ENCODE peak calls at places on chromosome 4, in four cellular contexts. One of them, this sample, is unnamed.
A peak's percentile ranks its signal among the peaks of the same experiment; 100 is the strongest.

GRCh38 chr4:143273170-143273917 is 63.3 kb upstream of the GAB1 start:
- DNase-seq in H1: no peak
- DNase-seq in endothelial cell of umbilical vein: no peak
- DNase-seq in MM.1S: no peak
- DNase-seq in this sample: no peak

GRCh38 chr4:162959056-162959455 is 207.6 kb downstream of the NAF1 start:
- DNase-seq in H1: no peak
- DNase-seq in endothelial cell of umbilical vein: no peak
- DNase-seq in MM.1S: no peak
- DNase-seq in this sample: no peak

GRCh38 chr4:21790437-21791029 is 158.0 kb downstream of the KCNIP4 start:
- DNase-seq in H1: no peak
- DNase-seq in endothelial cell of umbilical vein: peak; percentile 51
- DNase-seq in MM.1S: peak; percentile 39
- DNase-seq in this sample: no peak

GRCh38 chr4:8864912-8865680 is 6.5 kb downstream of the HMX1 start:
- DNase-seq in H1: no peak
- DNase-seq in endothelial cell of umbilical vein: no peak
- DNase-seq in MM.1S: no peak
- DNase-seq in this sample: no peak

GRCh38 chr4:74394476-74395136 is 29.7 kb downstream of the EREG start:
- DNase-seq in H1: no peak
- DNase-seq in endothelial cell of umbilical vein: no peak
- DNase-seq in MM.1S: no peak
- DNase-seq in this sample: no peak

GRCh38 chr4:23333946-23334878 is 555.6 kb downstream of the PPARGC1A start:
- DNase-seq in H1: no peak
- DNase-seq in endothelial cell of umbilical vein: no peak
- DNase-seq in MM.1S: peak; percentile 97
- DNase-seq in this sample: peak; percentile 66

GRCh38 chr4:140739971-140740370 is 16.2 kb downstream of the TBC1D9 start:
- DNase-seq in H1: no peak
- DNase-seq in endothelial cell of umbilical vein: no peak
- DNase-seq in MM.1S: no peak
- DNase-seq in this sample: no peak

GRCh38 chr4:122583906-122584305 is 37.0 kb downstream of the IL21 start:
- DNase-seq in H1: no peak
- DNase-seq in endothelial cell of umbilical vein: no peak
- DNase-seq in MM.1S: no peak
- DNase-seq in this sample: no peak

GRCh38 chr4:106273831-106274230 is 42.2 kb downstream of the TBCK start:
- DNase-seq in H1: no peak
- DNase-seq in endothelial cell of umbilical vein: peak; percentile 65
- DNase-seq in MM.1S: no peak
- DNase-seq in this sample: no peak

GRCh38 chr4:128558896-128559669 is 250.4 kb upstream of the JADE1 start:
- DNase-seq in H1: no peak
- DNase-seq in endothelial cell of umbilical vein: peak; percentile 50
- DNase-seq in MM.1S: peak; percentile 64
- DNase-seq in this sample: no peak

GRCh38 chr4:165905405-165906027 is 32.5 kb downstream of the TLL1 start:
- DNase-seq in H1: no peak
- DNase-seq in endothelial cell of umbilical vein: peak; percentile 63
- DNase-seq in MM.1S: no peak
- DNase-seq in this sample: no peak

GRCh38 chr4:185833055-185833598 is 21.1 kb upstream of the SORBS2 start:
- DNase-seq in H1: no peak
- DNase-seq in endothelial cell of umbilical vein: peak; percentile 92
- DNase-seq in MM.1S: no peak
- DNase-seq in this sample: no peak

GRCh38 chr4:157521916-157522315 is 301.4 kb downstream of the GRIA2 start:
- DNase-seq in H1: no peak
- DNase-seq in endothelial cell of umbilical vein: no peak
- DNase-seq in MM.1S: no peak
- DNase-seq in this sample: no peak

GRCh38 chr4:55308071-55308470 is 38.0 kb upstream of the SRD5A3 start:
- DNase-seq in H1: no peak
- DNase-seq in endothelial cell of umbilical vein: no peak
- DNase-seq in MM.1S: no peak
- DNase-seq in this sample: no peak

GRCh38 chr4:118206627-118207026 is 146.2 kb downstream of the PRSS12 start:
- DNase-seq in H1: no peak
- DNase-seq in endothelial cell of umbilical vein: no peak
- DNase-seq in MM.1S: no peak
- DNase-seq in this sample: no peak

GRCh38 chr4:108113229-108113628 is 55.5 kb downstream of the LEF1 start:
- DNase-seq in H1: no peak
- DNase-seq in endothelial cell of umbilical vein: no peak
- DNase-seq in MM.1S: no peak
- DNase-seq in this sample: peak; percentile 37

GRCh38 chr4:8364848-8365350 is 75.6 kb downstream of the ACOX3 start:
- DNase-seq in H1: no peak
- DNase-seq in endothelial cell of umbilical vein: no peak
- DNase-seq in MM.1S: no peak
- DNase-seq in this sample: no peak

DNA sequence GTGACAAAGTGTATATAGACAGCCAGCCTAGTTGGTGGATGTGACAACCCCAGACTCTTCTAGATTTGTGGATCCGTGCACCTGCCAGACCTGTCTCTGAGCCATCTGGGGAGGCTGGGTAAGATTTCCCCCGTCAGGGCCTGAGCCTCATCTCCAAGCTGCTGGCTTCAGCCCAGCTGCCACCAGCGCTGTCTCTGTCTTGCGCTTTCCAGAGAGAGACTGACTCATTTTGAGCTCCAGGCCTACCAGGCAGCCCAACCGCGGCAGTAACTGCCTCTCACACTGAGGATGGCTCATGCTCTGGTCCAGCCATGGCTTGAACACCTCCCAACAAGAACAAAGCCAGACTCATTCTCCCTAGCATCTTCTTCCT is 26.4 kb downstream of the NOP14 start:
- DNase-seq in H1: no peak
- DNase-seq in endothelial cell of umbilical vein: no peak
- DNase-seq in MM.1S: no peak
- DNase-seq in this sample: no peak
- H3K4me1 ChIP-seq in H1: no peaks in the 10 kb centered on the region
- H3K4me1 ChIP-seq in endothelial cell of umbilical vein: peaks cover 23% of the 10 kb centered on the region
- H3K4me1 ChIP-seq in MM.1S: peaks cover 8% of the 10 kb centered on the region
- H3K4me1 ChIP-seq in this sample: peaks cover 49% of the 10 kb centered on the region

DNA sequence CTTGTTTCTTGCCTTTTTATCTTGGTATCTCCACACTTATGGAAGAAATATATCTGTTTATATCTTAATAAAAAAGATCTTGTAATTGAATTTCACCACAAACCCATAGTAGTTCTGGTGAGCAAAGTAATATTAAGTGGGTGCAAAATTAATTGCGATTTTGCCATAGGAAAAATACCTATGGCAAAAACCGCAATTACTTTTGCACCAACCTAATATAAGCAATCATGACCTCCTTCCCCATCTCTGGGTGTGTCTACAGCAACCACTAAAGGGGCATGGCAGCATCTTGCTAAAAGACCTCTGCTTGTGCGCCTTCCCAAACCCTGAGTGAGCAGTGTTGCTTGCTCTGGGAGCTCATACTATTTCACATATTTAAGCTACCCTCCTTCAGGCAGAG is 124.2 kb upstream of the GUCY1A1 start:
- DNase-seq in H1: no peak
- DNase-seq in endothelial cell of umbilical vein: no peak
- DNase-seq in MM.1S: no peak
- DNase-seq in this sample: no peak
- TF ChIP-seq EZH2 in H1: no peak
- TF ChIP-seq EZH2 in endothelial cell of umbilical vein: no peak
- TF ChIP-seq EZH2 in MM.1S: no peak
- TF ChIP-seq EZH2 in this sample: no peak

GRCh38 chr4:10140866-10141759 is 24.5 kb upstream of the WDR1 start:
- DNase-seq in H1: no peak
- DNase-seq in endothelial cell of umbilical vein: no peak
- DNase-seq in MM.1S: no peak
- DNase-seq in this sample: no peak
- TF ChIP-seq CTCF in H1: peak; percentile 72
- TF ChIP-seq CTCF in endothelial cell of umbilical vein: no peak
- TF ChIP-seq CTCF in MM.1S: no peak
- TF ChIP-seq CTCF in this sample: no peak

GRCh38 chr4:2861631-2862436 is 18.2 kb downstream of the ADD1 start:
- DNase-seq in H1: no peak
- DNase-seq in endothelial cell of umbilical vein: no peak
- DNase-seq in MM.1S: no peak
- DNase-seq in this sample: no peak
- H3K4me1 ChIP-seq in H1: peaks cover 6% of the 10 kb centered on the region
- H3K4me1 ChIP-seq in endothelial cell of umbilical vein: peaks cover 55% of the 10 kb centered on the region
- H3K4me1 ChIP-seq in MM.1S: peaks cover 22% of the 10 kb centered on the region
- H3K4me1 ChIP-seq in this sample: no peaks in the 10 kb centered on the region

GRCh38 chr4:182896421-182896820 is 20.8 kb downstream of the DCTD start:
- DNase-seq in H1: no peak
- DNase-seq in endothelial cell of umbilical vein: no peak
- DNase-seq in MM.1S: no peak
- DNase-seq in this sample: no peak

GRCh38 chr4:182894681-182895275 is 22.4 kb downstream of the DCTD start:
- DNase-seq in H1: no peak
- DNase-seq in endothelial cell of umbilical vein: no peak
- DNase-seq in MM.1S: no peak
- DNase-seq in this sample: no peak

GRCh38 chr4:182897601-182898478 is 19.3 kb downstream of the DCTD start:
- DNase-seq in H1: no peak
- DNase-seq in endothelial cell of umbilical vein: no peak
- DNase-seq in MM.1S: no peak
- DNase-seq in this sample: no peak

GRCh38 chr4:182893490-182893889 is 23.7 kb downstream of the DCTD start:
- DNase-seq in H1: no peak
- DNase-seq in endothelial cell of umbilical vein: no peak
- DNase-seq in MM.1S: no peak
- DNase-seq in this sample: no peak

GRCh38 chr4:182895791-182896292 is 21.3 kb downstream of the DCTD start:
- DNase-seq in H1: no peak
- DNase-seq in endothelial cell of umbilical vein: no peak
- DNase-seq in MM.1S: no peak
- DNase-seq in this sample: no peak
- TF ChIP-seq EZH2 in H1: no peak
- TF ChIP-seq EZH2 in endothelial cell of umbilical vein: no peak
- TF ChIP-seq EZH2 in MM.1S: no peak
- TF ChIP-seq EZH2 in this sample: no peak

GRCh38 chr4:177546745-177547144 is 104.5 kb upstream of the AGA start:
- DNase-seq in H1: no peak
- DNase-seq in endothelial cell of umbilical vein: no peak
- DNase-seq in MM.1S: no peak
- DNase-seq in this sample: no peak
- TF ChIP-seq CTCF in H1: no peak
- TF ChIP-seq CTCF in endothelial cell of umbilical vein: no peak
- TF ChIP-seq CTCF in MM.1S: no peak
- TF ChIP-seq CTCF in this sample: peak; percentile 31

This sample was measured in DND-41.